ENCODE peak calls at places on chromosome 1, in ten cellular contexts. B, Y, D, M, E, H, F, N, Q and W are unnamed samples.

GRCh38 chr1:248136811-248137210 is 8.1 kb upstream of the OR2M5 start:
- DNase-seq in H (no peak), D (no peak), B (no peak), E (no peak), N (no peak), F (no peak), Q (no peak), Y (no peak), M (no peak), W (no peak)

GRCh38 chr1:184557423-184558347 is 170.9 kb downstream of the C1orf21 start:
- DNase-seq in M (no peak), N (no peak), Y (no peak), E (no peak), D (no peak), Q (no peak), B (no peak), H (no peak), F (no peak), W (no peak)

GRCh38 chr1:66124670-66125069 is 332.0 kb downstream of the PDE4B start:
- DNase-seq in M (no peak), H (no peak), F (no peak), D (no peak), E (no peak), N (no peak), Q (no peak), B (no peak), Y (no peak), W (no peak)

GRCh38 chr1:113325039-113325438 is 65.3 kb upstream of the MAGI3 start:
- DNase-seq in B (peak; percentile 7), M (no peak), E (no peak), F (no peak), N (no peak), D (no peak), H (no peak), Q (no peak), Y (no peak), W (no peak)

GRCh38 chr1:47495176-47495713 is 57.4 kb downstream of the FOXD2 start:
- DNase-seq in H (no peak), M (no peak), B (no peak), E (no peak), F (no peak), D (no peak), Q (no peak), N (no peak), Y (no peak), W (no peak)

GRCh38 chr1:106962591-106962990 is 93.9 kb upstream of the PRMT6 start:
- DNase-seq in B (no peak), H (no peak), D (no peak), Q (no peak), F (no peak), N (no peak), E (no peak), M (no peak), Y (no peak), W (no peak)

GRCh38 chr1:108151548-108151947 is 48.6 kb downstream of the SLC25A24 start:
- DNase-seq in B (no peak), D (no peak), Y (no peak), N (no peak), M (no peak), Q (no peak), F (no peak), E (no peak), H (no peak), W (no peak)

GRCh38 chr1:244280221-244280620 is 171.5 kb downstream of the ADSS2 start:
- DNase-seq in D (no peak), Q (no peak), F (no peak), E (no peak), B (peak; percentile 56), N (no peak), Y (no peak), H (no peak), M (no peak), W (no peak)

GRCh38 chr1:89147707-89148106 is 21.8 kb upstream of the GBP2 start:
- DNase-seq in D (no peak), F (no peak), Y (no peak), B (no peak), H (no peak), E (no peak), Q (no peak), N (no peak), M (no peak), W (no peak)

GRCh38 chr1:85398391-85399064 is 66.4 kb downstream of the DDAH1 start:
- DNase-seq in F (no peak), H (no peak), B (peak; percentile 78), Q (no peak), E (peak; percentile 2), M (no peak), D (no peak), N (no peak), Y (peak; percentile 37), W (no peak)

GRCh38 chr1:10271090-10271489 is 60.7 kb downstream of the KIF1B start:
- DNase-seq in F (no peak), D (no peak), M (no peak), Q (no peak), Y (no peak), N (no peak), H (no peak), E (no peak), B (no peak), W (no peak)

GRCh38 chr1:161946071-161946987 is 77.3 kb downstream of the OLFML2B start:
- DNase-seq in Y (peak; percentile 80), B (no peak), E (no peak), Q (no peak), D (no peak), F (no peak), N (no peak), M (no peak), H (no peak), W (no peak)

GRCh38 chr1:58441699-58442098 is 104.8 kb downstream of the OMA1 start:
- DNase-seq in B (no peak), E (no peak), Y (peak; percentile 36), N (no peak), H (no peak), M (no peak), F (no peak), D (no peak), Q (no peak), W (no peak)